ENCODE peak calls at places on chromosomes 13 and 19, in seven cellular contexts. One of them, this sample, is unnamed.

GRCh38 chr19:11425719-11426457 is 6.8 kb upstream of the RGL3 start:
- DNase-seq in natural killer cell: no peak
- DNase-seq in neural progenitor cell: no peak
- DNase-seq in left ventricle myocardium inferior: no peak
- DNase-seq in foreskin fibroblast: no peak
- DNase-seq in kidney epithelial cell: no peak
- DNase-seq in fibroblast of lung: no peak
- DNase-seq in this sample: no peak

GRCh38 chr13:45658586-45659235 is 43.2 kb upstream of the ERICH6B start:
- DNase-seq in foreskin fibroblast: peak
- DNase-seq in natural killer cell: no peak
- DNase-seq in left ventricle myocardium inferior: no peak
- DNase-seq in fibroblast of lung: peak
- DNase-seq in kidney epithelial cell: no peak
- DNase-seq in neural progenitor cell: no peak
- DNase-seq in this sample: no peak

GRCh38 chr13:30844548-30845296 is 61.3 kb upstream of the MEDAG start:
- DNase-seq in left ventricle myocardium inferior: no peak
- DNase-seq in natural killer cell: no peak
- DNase-seq in kidney epithelial cell: no peak
- DNase-seq in fibroblast of lung: no peak
- DNase-seq in foreskin fibroblast: no peak
- DNase-seq in neural progenitor cell: no peak
- DNase-seq in this sample: no peak

GRCh38 chr19:19366691-19367396 is 38.6 kb upstream of the GATAD2A start:
- DNase-seq in foreskin fibroblast: peak
- DNase-seq in fibroblast of lung: peak
- DNase-seq in left ventricle myocardium inferior: peak
- DNase-seq in neural progenitor cell: peak
- DNase-seq in natural killer cell: peak
- DNase-seq in kidney epithelial cell: peak
- DNase-seq in this sample: peak

GRCh38 chr13:72507394-72508199 is 219.8 kb downstream of the MZT1 start:
- DNase-seq in fibroblast of lung: peak
- DNase-seq in left ventricle myocardium inferior: no peak
- DNase-seq in foreskin fibroblast: no peak
- DNase-seq in neural progenitor cell: no peak
- DNase-seq in natural killer cell: no peak
- DNase-seq in kidney epithelial cell: no peak
- DNase-seq in this sample: no peak

GRCh38 chr13:79295906-79296564 is 110.0 kb downstream of the RBM26 start:
- DNase-seq in fibroblast of lung: peak
- DNase-seq in neural progenitor cell: no peak
- DNase-seq in foreskin fibroblast: no peak
- DNase-seq in left ventricle myocardium inferior: no peak
- DNase-seq in kidney epithelial cell: no peak
- DNase-seq in natural killer cell: no peak
- DNase-seq in this sample: no peak

GRCh38 chr19:2691951-2692350 is 10.5 kb downstream of the GNG7 start:
- DNase-seq in foreskin fibroblast: no peak
- DNase-seq in kidney epithelial cell: no peak
- DNase-seq in natural killer cell: no peak
- DNase-seq in fibroblast of lung: no peak
- DNase-seq in neural progenitor cell: no peak
- DNase-seq in left ventricle myocardium inferior: no peak
- DNase-seq in this sample: no peak

GRCh38 chr19:33804021-33804799 is 7.5 kb downstream of the KCTD15 start:
- DNase-seq in kidney epithelial cell: no peak
- DNase-seq in left ventricle myocardium inferior: peak
- DNase-seq in foreskin fibroblast: peak
- DNase-seq in fibroblast of lung: peak
- DNase-seq in neural progenitor cell: no peak
- DNase-seq in natural killer cell: no peak
- DNase-seq in this sample: no peak

GRCh38 chr19:18520848-18521691 is 800 bp downstream of the ELL start:
- DNase-seq in kidney epithelial cell: no peak
- DNase-seq in neural progenitor cell: peak
- DNase-seq in left ventricle myocardium inferior: peak
- DNase-seq in natural killer cell: peak
- DNase-seq in fibroblast of lung: no peak
- DNase-seq in foreskin fibroblast: peak
- DNase-seq in this sample: no peak

GRCh38 chr13:45575146-45575829 is 40.3 kb downstream of the ERICH6B start:
- DNase-seq in neural progenitor cell: no peak
- DNase-seq in natural killer cell: no peak
- DNase-seq in foreskin fibroblast: no peak
- DNase-seq in kidney epithelial cell: no peak
- DNase-seq in fibroblast of lung: no peak
- DNase-seq in left ventricle myocardium inferior: no peak
- DNase-seq in this sample: no peak

GRCh38 chr13:52010890-52011689 is at the start of gene ATP7B:
- DNase-seq in neural progenitor cell: peak
- DNase-seq in kidney epithelial cell: no peak
- DNase-seq in natural killer cell: peak
- DNase-seq in left ventricle myocardium inferior: no peak
- DNase-seq in fibroblast of lung: peak
- DNase-seq in foreskin fibroblast: peak
- DNase-seq in this sample: peak

GRCh38 chr13:39538826-39539555 is 64.0 kb downstream of the LHFPL6 start:
- DNase-seq in natural killer cell: no peak
- DNase-seq in neural progenitor cell: no peak
- DNase-seq in left ventricle myocardium inferior: no peak
- DNase-seq in foreskin fibroblast: peak
- DNase-seq in fibroblast of lung: peak
- DNase-seq in kidney epithelial cell: no peak
- DNase-seq in this sample: no peak

GRCh38 chr19:18023596-18024212 is 15.7 kb downstream of the ARRDC2 start:
- DNase-seq in kidney epithelial cell: no peak
- DNase-seq in foreskin fibroblast: no peak
- DNase-seq in neural progenitor cell: no peak
- DNase-seq in natural killer cell: no peak
- DNase-seq in left ventricle myocardium inferior: peak
- DNase-seq in fibroblast of lung: no peak
- DNase-seq in this sample: peak

GRCh38 chr13:33252103-33252502 is 33.5 kb downstream of the STARD13 start:
- DNase-seq in kidney epithelial cell: no peak
- DNase-seq in foreskin fibroblast: no peak
- DNase-seq in fibroblast of lung: no peak
- DNase-seq in left ventricle myocardium inferior: peak
- DNase-seq in neural progenitor cell: no peak
- DNase-seq in natural killer cell: no peak
- DNase-seq in this sample: no peak

GRCh38 chr13:112073245-112074138 is 6.5 kb downstream of the SOX1 start:
- DNase-seq in natural killer cell: no peak
- DNase-seq in fibroblast of lung: no peak
- DNase-seq in neural progenitor cell: peak
- DNase-seq in kidney epithelial cell: no peak
- DNase-seq in foreskin fibroblast: no peak
- DNase-seq in left ventricle myocardium inferior: no peak
- DNase-seq in this sample: no peak
- TF ChIP-seq CTCF in natural killer cell: no peak
- TF ChIP-seq CTCF in fibroblast of lung: no peak
- TF ChIP-seq CTCF in neural progenitor cell: no peak
- TF ChIP-seq CTCF in kidney epithelial cell: no peak
- TF ChIP-seq CTCF in foreskin fibroblast: no peak
- TF ChIP-seq CTCF in left ventricle myocardium inferior: no peak
- TF ChIP-seq CTCF in this sample: no peak

GRCh38 chr13:21606781-21607180 is 2.8 kb upstream of the MICU2 start:
- DNase-seq in natural killer cell: no peak
- DNase-seq in kidney epithelial cell: no peak
- DNase-seq in foreskin fibroblast: no peak
- DNase-seq in neural progenitor cell: no peak
- DNase-seq in fibroblast of lung: no peak
- DNase-seq in left ventricle myocardium inferior: no peak
- DNase-seq in this sample: no peak

GRCh38 chr13:21608961-21609360 is 5.0 kb upstream of the MICU2 start:
- DNase-seq in natural killer cell: no peak
- DNase-seq in foreskin fibroblast: peak
- DNase-seq in neural progenitor cell: no peak
- DNase-seq in fibroblast of lung: no peak
- DNase-seq in kidney epithelial cell: no peak
- DNase-seq in left ventricle myocardium inferior: no peak
- DNase-seq in this sample: no peak

GRCh38 chr13:21606251-21606650 is 2.3 kb upstream of the MICU2 start:
- DNase-seq in fibroblast of lung: no peak
- DNase-seq in kidney epithelial cell: no peak
- DNase-seq in left ventricle myocardium inferior: no peak
- DNase-seq in foreskin fibroblast: no peak
- DNase-seq in neural progenitor cell: no peak
- DNase-seq in natural killer cell: no peak
- DNase-seq in this sample: no peak

DNA sequence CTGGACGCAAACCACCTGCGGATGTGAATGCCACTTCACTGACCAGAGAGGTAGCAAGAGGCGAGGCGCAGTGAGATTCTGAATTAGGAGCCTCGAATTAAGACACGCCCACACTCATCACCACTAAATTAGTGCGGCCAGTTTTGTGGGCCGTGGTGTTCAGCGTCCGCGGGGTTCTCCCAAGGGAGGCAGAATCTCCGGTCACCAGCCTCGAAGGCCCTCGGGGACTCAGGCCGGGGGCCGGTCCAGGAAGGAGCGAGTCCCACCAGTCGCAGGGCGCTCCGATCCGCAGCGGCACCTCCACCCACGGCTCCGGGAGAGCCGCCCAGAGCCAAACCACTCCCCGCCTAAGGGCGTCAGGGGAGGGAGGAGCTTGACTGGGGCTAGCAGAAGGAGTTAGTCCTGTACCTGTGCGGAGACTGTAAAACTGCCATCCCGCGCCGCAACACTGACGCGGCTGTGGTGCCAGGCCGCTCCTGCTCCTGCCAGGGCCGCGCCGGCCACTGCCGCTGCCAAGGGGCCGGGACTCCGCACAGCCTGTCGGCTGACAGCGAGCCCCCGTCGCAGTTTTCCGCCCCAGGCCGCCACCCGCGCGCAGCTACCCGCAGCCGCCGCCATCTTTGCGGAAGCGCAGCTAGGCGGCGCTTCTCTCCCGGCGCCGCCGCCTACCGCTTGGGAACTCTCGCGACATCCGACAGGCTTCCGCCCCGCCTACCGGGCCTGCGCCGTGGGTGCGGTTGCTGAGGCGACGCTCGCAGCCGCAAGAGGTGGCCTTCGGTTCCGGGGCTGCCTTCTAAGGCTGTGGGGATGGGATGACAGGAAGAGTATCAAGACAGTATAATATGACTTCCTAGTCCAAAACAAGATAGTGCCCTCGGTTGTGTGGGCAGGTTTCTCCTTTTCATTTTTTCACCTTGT is at the start of gene MICU2:
- DNase-seq in fibroblast of lung: peak
- DNase-seq in left ventricle myocardium inferior: peak
- DNase-seq in neural progenitor cell: peak
- DNase-seq in kidney epithelial cell: peak
- DNase-seq in natural killer cell: peak
- DNase-seq in foreskin fibroblast: peak
- DNase-seq in this sample: peak
- TF ChIP-seq CTCF in fibroblast of lung: no peak
- TF ChIP-seq CTCF in left ventricle myocardium inferior: peak
- TF ChIP-seq CTCF in neural progenitor cell: no peak
- TF ChIP-seq CTCF in kidney epithelial cell: no peak
- TF ChIP-seq CTCF in natural killer cell: no peak
- TF ChIP-seq CTCF in foreskin fibroblast: no peak
- TF ChIP-seq CTCF in this sample: no peak

DNA sequence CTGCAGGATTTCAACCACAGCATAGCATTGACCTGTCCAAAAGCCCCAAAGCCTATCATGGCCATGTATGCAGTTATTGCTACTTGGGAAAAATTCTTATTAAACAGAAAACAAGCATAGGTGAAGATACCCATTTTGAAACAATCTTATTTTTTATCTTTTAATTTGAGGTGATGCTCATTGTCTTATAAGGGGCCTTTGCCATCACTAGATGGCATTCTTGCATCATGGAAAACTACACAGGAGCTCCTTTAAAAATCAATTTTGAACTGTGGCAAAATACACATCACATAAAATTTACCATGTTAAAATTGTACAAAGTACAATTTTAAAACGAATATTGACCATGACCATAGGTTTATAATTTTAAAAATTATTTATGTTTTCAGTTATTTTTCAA is 38.9 kb upstream of the ZNF835 start:
- DNase-seq in foreskin fibroblast: no peak
- DNase-seq in neural progenitor cell: no peak
- DNase-seq in fibroblast of lung: no peak
- DNase-seq in natural killer cell: no peak
- DNase-seq in kidney epithelial cell: no peak
- DNase-seq in left ventricle myocardium inferior: no peak
- DNase-seq in this sample: no peak
- TF ChIP-seq CTCF in foreskin fibroblast: no peak
- TF ChIP-seq CTCF in neural progenitor cell: no peak
- TF ChIP-seq CTCF in fibroblast of lung: no peak
- TF ChIP-seq CTCF in natural killer cell: no peak
- TF ChIP-seq CTCF in kidney epithelial cell: no peak
- TF ChIP-seq CTCF in left ventricle myocardium inferior: no peak
- TF ChIP-seq CTCF in this sample: no peak

GRCh38 chr19:42254850-42255765 is at the start of gene ERF:
- DNase-seq in neural progenitor cell: peak
- DNase-seq in natural killer cell: peak
- DNase-seq in kidney epithelial cell: peak
- DNase-seq in foreskin fibroblast: peak
- DNase-seq in left ventricle myocardium inferior: peak
- DNase-seq in fibroblast of lung: peak
- DNase-seq in this sample: peak
- TF ChIP-seq CTCF in neural progenitor cell: no peak
- TF ChIP-seq CTCF in natural killer cell: no peak
- TF ChIP-seq CTCF in kidney epithelial cell: no peak
- TF ChIP-seq CTCF in foreskin fibroblast: no peak
- TF ChIP-seq CTCF in left ventricle myocardium inferior: no peak
- TF ChIP-seq CTCF in fibroblast of lung: no peak
- TF ChIP-seq CTCF in this sample: no peak

DNA sequence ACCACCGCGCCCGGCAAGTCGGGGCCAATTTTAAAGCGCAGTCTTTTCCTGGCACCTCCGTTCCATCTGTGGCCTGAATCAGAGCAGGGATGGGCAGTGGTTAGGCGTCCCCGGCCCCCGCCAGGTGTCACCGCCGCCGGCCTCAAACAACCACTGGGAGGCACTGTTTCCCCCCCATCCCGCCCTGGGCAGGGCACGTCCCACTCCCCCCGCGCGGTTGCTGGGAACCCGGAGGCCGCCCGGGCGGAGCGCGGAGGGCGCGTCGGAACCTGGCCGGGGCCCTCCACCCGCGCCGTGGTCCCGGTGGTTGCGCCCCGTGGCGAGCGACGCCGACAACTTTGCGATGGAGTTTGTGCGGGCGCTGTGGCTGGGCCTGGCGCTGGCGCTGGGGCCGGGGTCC is at the start of gene GRIN3B:
- DNase-seq in left ventricle myocardium inferior: no peak
- DNase-seq in fibroblast of lung: no peak
- DNase-seq in neural progenitor cell: peak
- DNase-seq in foreskin fibroblast: peak
- DNase-seq in kidney epithelial cell: no peak
- DNase-seq in natural killer cell: no peak
- DNase-seq in this sample: peak
- TF ChIP-seq CTCF in left ventricle myocardium inferior: peak
- TF ChIP-seq CTCF in fibroblast of lung: peak
- TF ChIP-seq CTCF in neural progenitor cell: peak
- TF ChIP-seq CTCF in foreskin fibroblast: peak
- TF ChIP-seq CTCF in kidney epithelial cell: peak
- TF ChIP-seq CTCF in natural killer cell: no peak
- TF ChIP-seq CTCF in this sample: peak

GRCh38 chr13:62320129-62320724 is 904.6 kb upstream of the PCDH20 start:
- DNase-seq in natural killer cell: no peak
- DNase-seq in fibroblast of lung: peak
- DNase-seq in foreskin fibroblast: peak
- DNase-seq in kidney epithelial cell: peak
- DNase-seq in neural progenitor cell: peak
- DNase-seq in left ventricle myocardium inferior: no peak
- DNase-seq in this sample: no peak
- TF ChIP-seq CTCF in natural killer cell: no peak
- TF ChIP-seq CTCF in fibroblast of lung: peak
- TF ChIP-seq CTCF in foreskin fibroblast: peak
- TF ChIP-seq CTCF in kidney epithelial cell: peak
- TF ChIP-seq CTCF in neural progenitor cell: peak
- TF ChIP-seq CTCF in left ventricle myocardium inferior: peak
- TF ChIP-seq CTCF in this sample: no peak

GRCh38 chr19:1465191-1466016 is 13.6 kb downstream of the C19orf25 start:
- DNase-seq in fibroblast of lung: no peak
- DNase-seq in neural progenitor cell: peak
- DNase-seq in kidney epithelial cell: no peak
- DNase-seq in left ventricle myocardium inferior: no peak
- DNase-seq in foreskin fibroblast: peak
- DNase-seq in natural killer cell: no peak
- DNase-seq in this sample: no peak
- TF ChIP-seq CTCF in fibroblast of lung: peak
- TF ChIP-seq CTCF in neural progenitor cell: no peak
- TF ChIP-seq CTCF in kidney epithelial cell: peak
- TF ChIP-seq CTCF in left ventricle myocardium inferior: peak
- TF ChIP-seq CTCF in foreskin fibroblast: peak
- TF ChIP-seq CTCF in natural killer cell: peak
- TF ChIP-seq CTCF in this sample: peak

This sample was measured in CD4-positive, alpha-beta T cell.